ENCODE peak calls at places on chromosomes 7 and 10, in nine cellular contexts. W is midbrain, A is neural crest cell, M is OCI-LY7, O is cardiac muscle cell, H is amygdala, C is NCI-H774, G is mucosa of descending colon, D is astrocyte. B is an unnamed sample.

GRCh38 chr7:127885843-127886242 is 145.4 kb downstream of the LRRC4 start:
- DNase-seq in O (no peak), A (no peak), M (no peak), W (no peak), G (no peak), D (peak), C (no peak), H (no peak), B (no peak)

GRCh38 chr7:20280475-20281351 is 50.0 kb upstream of the ITGB8 start:
- DNase-seq in A (no peak), H (no peak), M (no peak), W (no peak), G (no peak), C (no peak), O (no peak), D (peak), B (no peak)

GRCh38 chr7:157208758-157209413 is 70.2 kb downstream of the UBE3C start:
- DNase-seq in W (no peak), C (no peak), G (no peak), D (no peak), A (no peak), O (no peak), H (no peak), M (no peak), B (no peak)

GRCh38 chr10:84540617-84541288 is 212.4 kb downstream of the CCSER2 start:
- DNase-seq in H (no peak), G (peak), W (peak), D (peak), C (no peak), O (peak), A (peak), M (peak), B (no peak)

GRCh38 chr7:104983620-104984539 is 30.1 kb upstream of the KMT2E start:
- DNase-seq in G (peak), D (peak), M (peak), A (peak), C (peak), W (peak), H (peak), O (peak), B (no peak)

GRCh38 chr10:17454181-17454800 is at the start of gene ST8SIA6:
- DNase-seq in O (peak), M (no peak), A (peak), H (no peak), C (no peak), G (peak), W (no peak), D (peak), B (no peak)

GRCh38 chr10:63634488-63635090 is 113.4 kb downstream of the REEP3 start:
- DNase-seq in W (no peak), O (no peak), C (no peak), M (no peak), D (peak), G (no peak), H (no peak), A (no peak), B (no peak)

GRCh38 chr10:99612167-99612831 is 7.9 kb downstream of the SLC25A28 start:
- DNase-seq in W (peak), G (no peak), C (no peak), A (peak), H (no peak), O (peak), D (peak), M (peak), B (no peak)

GRCh38 chr10:107614939-107615665 is 450.6 kb upstream of the SORCS1 start:
- DNase-seq in A (no peak), G (no peak), H (no peak), M (no peak), C (no peak), D (peak), W (no peak), O (no peak), B (no peak)

GRCh38 chr7:49670991-49671390 is 102.4 kb upstream of the VWC2 start:
- DNase-seq in C (no peak), M (no peak), G (no peak), W (no peak), D (no peak), O (no peak), A (no peak), H (no peak), B (no peak)

GRCh38 chr10:75582102-75582501 is 150.7 kb downstream of the LRMDA start:
- DNase-seq in A (no peak), D (no peak), C (no peak), W (no peak), H (no peak), G (no peak), O (no peak), M (no peak), B (no peak)

GRCh38 chr7:121046893-121047468 is 58.5 kb downstream of the CPED1 start:
- DNase-seq in M (no peak), A (no peak), H (no peak), W (no peak), O (no peak), C (no peak), G (no peak), D (no peak), B (no peak)

GRCh38 chr7:50047716-50048115 is 45.3 kb downstream of the ZPBP start:
- DNase-seq in M (no peak), A (no peak), C (no peak), W (no peak), G (no peak), H (no peak), O (no peak), D (no peak), B (no peak)

GRCh38 chr7:157675427-157675930 is 338.7 kb downstream of the DNAJB6 start:
- DNase-seq in W (no peak), G (peak), O (no peak), C (no peak), D (no peak), M (no peak), H (no peak), A (no peak), B (no peak)

GRCh38 chr10:78255796-78256638 is 222.4 kb downstream of the RPS24 start:
- DNase-seq in O (peak), G (no peak), W (peak), H (no peak), A (no peak), C (no peak), M (no peak), D (peak), B (no peak)

GRCh38 chr7:34096135-34096775 is 190.9 kb downstream of the BMPER start:
- DNase-seq in G (peak), C (no peak), M (no peak), O (no peak), W (peak), D (peak), A (no peak), H (no peak), B (no peak)

GRCh38 chr10:27052646-27053045 is 47.6 kb downstream of the ANKRD26 start:
- DNase-seq in D (no peak), C (no peak), O (no peak), G (no peak), W (no peak), M (no peak), H (no peak), A (no peak), B (no peak)

GRCh38 chr7:114345494-114345893 is 69.1 kb upstream of the FOXP2 start:
- DNase-seq in H (no peak), M (no peak), A (no peak), O (no peak), C (no peak), D (peak), W (no peak), G (no peak), B (no peak)

GRCh38 chr10:124658591-124659240 is 85.5 kb downstream of the FAM53B start:
- DNase-seq in D (no peak), M (no peak), G (peak), H (no peak), W (no peak), C (no peak), A (no peak), O (no peak), B (no peak)

GRCh38 chr10:21141946-21142345 is 244.8 kb upstream of the NEBL start:
- DNase-seq in W (peak), C (no peak), O (no peak), H (no peak), A (no peak), D (no peak), M (no peak), G (no peak), B (no peak)

GRCh38 chr10:125144693-125145623 is 15.4 kb downstream of the CTBP2 start:
- DNase-seq in A (no peak), H (no peak), W (peak), C (no peak), G (peak), D (peak), O (no peak), M (peak), B (no peak)

GRCh38 chr10:111999205-111999914 is 184.2 kb downstream of the GPAM start:
- DNase-seq in O (no peak), H (no peak), M (no peak), A (no peak), G (no peak), D (no peak), C (no peak), W (no peak), B (no peak)

GRCh38 chr10:43252166-43252784 is 14.6 kb downstream of the RASGEF1A start:
- DNase-seq in O (no peak), H (no peak), D (no peak), A (no peak), G (peak), C (no peak), W (no peak), M (no peak), B (no peak)

GRCh38 chr7:67692425-67692824 is 695.8 kb downstream of the TYW1 start:
- DNase-seq in W (no peak), H (no peak), C (peak), D (peak), O (no peak), M (no peak), A (no peak), G (no peak), B (no peak)

GRCh38 chr7:3065724-3066143 is 22.1 kb upstream of the CARD11 start:
- DNase-seq in G (no peak), C (no peak), D (no peak), H (no peak), W (no peak), A (peak), O (peak), M (peak), B (no peak)

GRCh38 chr10:97828721-97829120 is 20.9 kb upstream of the GOLGA7B start:
- DNase-seq in G (no peak), H (no peak), W (no peak), O (no peak), C (no peak), A (no peak), D (no peak), M (no peak), B (no peak)

GRCh38 chr7:8014399-8014798 is 45.8 kb downstream of the GLCCI1 start:
- DNase-seq in H (no peak), D (no peak), M (no peak), C (no peak), W (no peak), A (no peak), G (no peak), O (no peak), B (no peak)

GRCh38 chr7:120055300-120055699 is 217.7 kb upstream of the KCND2 start:
- DNase-seq in H (no peak), C (no peak), D (peak), A (no peak), W (no peak), M (no peak), O (no peak), G (no peak), B (no peak)

GRCh38 chr10:74081192-74081803 is 69.3 kb downstream of the AP3M1 start:
- DNase-seq in C (peak), A (peak), W (peak), G (no peak), M (peak), D (peak), H (no peak), O (peak), B (no peak)

GRCh38 chr10:78333362-78334143 is 299.9 kb downstream of the RPS24 start:
- DNase-seq in G (no peak), W (no peak), C (no peak), D (no peak), O (no peak), M (no peak), A (no peak), H (no peak), B (peak)

GRCh38 chr7:133545613-133546012 is 292.7 kb downstream of the EXOC4 start:
- DNase-seq in O (no peak), W (no peak), A (no peak), M (no peak), D (peak), G (no peak), H (no peak), C (no peak), B (no peak)

GRCh38 chr7:82521906-82522445 is 78.4 kb upstream of the CACNA2D1 start:
- DNase-seq in G (no peak), O (no peak), A (no peak), H (no peak), C (no peak), D (peak), W (no peak), M (no peak), B (no peak)

GRCh38 chr10:102801496-102801895 is 35.7 kb downstream of the CYP17A1 start:
- DNase-seq in H (no peak), C (no peak), G (no peak), D (no peak), W (no peak), A (no peak), O (no peak), M (no peak), B (no peak)

GRCh38 chr10:23723796-23724195 is 284.9 kb downstream of the OTUD1 start:
- DNase-seq in A (no peak), C (no peak), W (no peak), M (no peak), D (no peak), G (no peak), O (no peak), H (no peak), B (no peak)